ENCODE peak calls at places on chromosomes 13 and 19, in eight cellular contexts. D is H1; J is tibial nerve; Z is AG04450; V is Peyer's patch; U is CD8-positive, alpha-beta T cell; C is right lobe of liver; S is suprapubic skin. O is an unnamed sample.

GRCh38 chr13:48184260-48184659 is 48.7 kb upstream of the ITM2B start:
- DNase-seq in Z (no peak), S (no peak), D (no peak), U (no peak), V (no peak), J (no peak), C (no peak), O (no peak)

GRCh38 chr19:4914736-4915501 is 5.6 kb downstream of the UHRF1 start:
- DNase-seq in S (no peak), J (peak; percentile 25), U (peak; percentile 43), Z (peak; percentile 21), D (no peak), V (peak; percentile 81), C (no peak), O (no peak)

GRCh38 chr13:44278164-44278563 is 95.5 kb upstream of the SERP2 start:
- DNase-seq in C (no peak), S (no peak), J (no peak), U (no peak), Z (no peak), V (no peak), D (no peak), O (no peak)

GRCh38 chr19:44093931-44094765 is at the start of gene ZNF224:
- DNase-seq in D (peak; percentile 51), U (peak; percentile 55), S (peak; percentile 95), C (peak; percentile 95), J (peak; percentile 85), V (peak; percentile 88), Z (peak; percentile 71), O (no peak)

GRCh38 chr19:39038098-39038497 is 5.7 kb upstream of the FBXO27 start:
- DNase-seq in V (peak; percentile 60), S (no peak), J (no peak), Z (no peak), D (no peak), C (peak; percentile 63), U (no peak), O (no peak)

GRCh38 chr19:30671622-30672051 is 299.5 kb downstream of the ZNF536 start:
- DNase-seq in D (no peak), Z (no peak), U (no peak), C (no peak), S (no peak), J (peak; percentile 68), V (no peak), O (no peak)

GRCh38 chr19:29528350-29528945 is 2.7 kb downstream of the VSTM2B start:
- DNase-seq in Z (peak; percentile 7), S (no peak), J (peak; percentile 39), V (peak; percentile 54), U (peak; percentile 2), D (peak; percentile 75), C (peak; percentile 65), O (no peak)

GRCh38 chr19:16938211-16938610 is 49.4 kb downstream of the F2RL3 start:
- DNase-seq in S (no peak), D (no peak), U (no peak), C (no peak), V (no peak), J (no peak), Z (no peak), O (no peak)

GRCh38 chr19:8333771-8334457 is 9.1 kb downstream of the KANK3 start:
- DNase-seq in U (no peak), C (no peak), Z (no peak), V (no peak), D (no peak), J (no peak), S (no peak), O (no peak)

GRCh38 chr13:73708393-73708985 is 425.7 kb downstream of the KLF12 start:
- DNase-seq in Z (peak; percentile 39), C (no peak), S (no peak), D (no peak), V (no peak), U (peak; percentile 9), J (peak; percentile 68), O (no peak)

GRCh38 chr19:28422046-28422445 is 790.9 kb downstream of the UQCRFS1 start:
- DNase-seq in V (no peak), J (no peak), D (no peak), C (no peak), S (no peak), Z (no peak), U (no peak), O (no peak)

GRCh38 chr13:40340368-40341085 is 325.9 kb downstream of the FOXO1 start:
- DNase-seq in Z (no peak), S (no peak), U (no peak), D (no peak), V (no peak), C (no peak), J (no peak), O (peak; percentile 60)

GRCh38 chr13:85140192-85140591 is 659.0 kb downstream of the SLITRK6 start:
- DNase-seq in J (no peak), S (no peak), V (no peak), D (no peak), C (no peak), U (no peak), Z (no peak), O (no peak)

GRCh38 chr13:39918837-39919236 is 263.4 kb downstream of the COG6 start:
- DNase-seq in V (no peak), J (no peak), U (no peak), Z (no peak), S (no peak), D (no peak), C (no peak), O (no peak)

GRCh38 chr13:111159362-111160320 is 44.5 kb downstream of the ARHGEF7 start:
- DNase-seq in S (no peak), V (no peak), Z (no peak), J (no peak), D (no peak), U (no peak), C (no peak), O (no peak)

GRCh38 chr13:91045351-91046034 is 302.0 kb upstream of the MIR17HG start:
- DNase-seq in S (no peak), D (no peak), C (no peak), Z (no peak), U (no peak), J (no peak), V (no peak), O (no peak)

GRCh38 chr19:16627194-16627927 is 643 bp downstream of the MED26 start:
- DNase-seq in C (peak; percentile 64), V (no peak), Z (no peak), U (no peak), D (no peak), J (no peak), S (no peak), O (no peak)

GRCh38 chr19:4088975-4089374 is 22.3 kb upstream of the ZBTB7A start:
- DNase-seq in U (no peak), D (no peak), Z (no peak), S (no peak), V (no peak), J (no peak), C (no peak), O (no peak)

GRCh38 chr19:35206379-35206778 is 22.2 kb downstream of the FAM187B start:
- DNase-seq in V (no peak), C (no peak), D (no peak), S (no peak), U (peak; percentile 33), J (no peak), Z (no peak), O (peak; percentile 44)

GRCh38 chr13:90926459-90926858 is 421.0 kb upstream of the MIR17HG start:
- DNase-seq in C (no peak), U (no peak), S (no peak), V (no peak), Z (no peak), D (no peak), J (no peak), O (no peak)

GRCh38 chr19:42652021-42652420 is 57.3 kb upstream of the CEACAM8 start:
- DNase-seq in Z (no peak), J (no peak), C (no peak), S (no peak), D (no peak), V (no peak), U (no peak), O (no peak)

GRCh38 chr13:34308725-34309124 is 490.8 kb downstream of the RFC3 start:
- DNase-seq in D (no peak), C (no peak), Z (no peak), V (no peak), J (no peak), U (no peak), S (no peak), O (no peak)

GRCh38 chr19:14985133-14985532 is 5.5 kb upstream of the SLC1A6 start:
- DNase-seq in C (no peak), V (no peak), Z (no peak), J (no peak), S (no peak), U (no peak), D (no peak), O (no peak)

GRCh38 chr19:516884-517424 is 9.7 kb downstream of the TPGS1 start:
- DNase-seq in J (no peak), C (no peak), V (no peak), S (no peak), U (no peak), D (no peak), Z (no peak), O (no peak)
- H3K27ac ChIP-seq in J (no peak overlapping the region), C (no peak overlapping the region), V (no peak overlapping the region), S (no peak overlapping the region), U (no peak overlapping the region), D (no peak overlapping the region), Z (no peak overlapping the region), O (peak overlapping the region; percentile 76)

GRCh38 chr13:114115191-114115671 is 17.2 kb downstream of the RASA3 start:
- DNase-seq in U (no peak), J (no peak), V (peak; percentile 78), Z (peak; percentile 41), S (peak; percentile 79), C (peak; percentile 84), D (no peak), O (no peak)
- TF ChIP-seq CTCF in U (no peak), J (no peak), V (no peak), Z (peak; percentile 27), S (no peak), C (no peak), D (no peak), O (no peak)

DNA sequence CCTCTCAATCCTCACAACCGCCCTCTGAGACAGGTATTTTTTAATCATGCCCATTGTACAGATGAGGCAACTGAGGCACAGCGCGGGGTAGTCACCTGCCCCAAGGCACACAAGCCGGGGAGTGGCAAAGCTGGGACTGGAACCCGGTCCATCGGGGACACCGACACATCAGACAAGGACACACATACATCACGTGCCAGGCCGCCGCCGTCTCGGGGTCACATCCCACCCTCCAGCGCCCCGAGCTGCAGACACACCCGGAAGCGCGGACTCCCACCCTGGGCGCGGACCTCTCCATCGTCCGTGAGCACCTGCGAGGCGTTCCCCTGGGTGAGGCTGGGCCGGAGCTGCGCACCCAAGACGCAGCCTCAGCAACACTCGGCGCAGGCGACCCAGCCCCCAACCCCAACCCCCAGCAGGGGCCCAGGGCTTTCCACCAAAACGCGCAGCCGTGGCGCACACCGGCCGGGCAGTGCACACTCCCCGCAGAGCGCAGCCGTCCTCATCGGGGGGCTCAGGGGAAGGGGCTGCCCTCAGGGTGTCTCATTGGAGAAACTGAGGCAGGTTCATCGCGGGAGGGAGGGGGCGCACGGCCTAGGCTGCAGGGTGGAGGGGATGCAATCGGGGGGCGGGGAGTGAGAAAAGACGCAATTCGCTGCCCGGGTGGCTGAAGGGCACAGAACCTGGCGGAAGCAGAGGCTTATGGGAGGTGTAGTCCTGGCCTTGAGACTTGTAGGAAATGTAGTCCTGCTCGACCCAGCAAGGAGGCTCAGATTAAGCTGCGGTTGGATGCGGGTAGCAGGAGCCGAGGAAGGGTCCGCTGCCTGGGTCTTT is 1.9 kb upstream of the LMTK3 start:
- DNase-seq in S (no peak), J (peak; percentile 33), U (no peak), D (no peak), Z (no peak), V (peak; percentile 68), C (peak; percentile 66), O (no peak)
- H3K27ac ChIP-seq in S (no peak overlapping the region), J (peak overlapping the region; percentile 52), U (peak overlapping the region; percentile 68), D (no peak overlapping the region), Z (no peak overlapping the region), V (peak overlapping the region; percentile 50), C (no peak overlapping the region), O (no peak overlapping the region)

GRCh38 chr19:11659612-11660011 is 62.3 kb downstream of the ZNF627 start:
- DNase-seq in J (no peak), D (no peak), V (no peak), C (no peak), S (no peak), U (no peak), Z (no peak), O (no peak)
- TF ChIP-seq CTCF in J (no peak), D (no peak), V (no peak), C (peak; percentile 53), S (no peak), U (no peak), Z (peak; percentile 36), O (no peak)